ENCODE peak calls at places on chromosomes 12 and 14, in ten cellular contexts. One of them, this sample, is unnamed.

GRCh38 chr12:47783821-47784819 is 11.1 kb downstream of the SLC48A1 start:
- DNase-seq in SK-N-SH: no peak
- DNase-seq in K562: no peak
- DNase-seq in breast epithelium: no peak
- DNase-seq in endothelial cell of umbilical vein: no peak
- DNase-seq in spleen: peak; percentile 67
- DNase-seq in GM23338: no peak
- DNase-seq in SK-N-MC: no peak
- DNase-seq in stomach: no peak
- DNase-seq in transverse colon: no peak
- DNase-seq in this sample: peak; percentile 76

GRCh38 chr12:31645944-31646343 is 13.5 kb upstream of the ETFBKMT start:
- DNase-seq in SK-N-SH: no peak
- DNase-seq in K562: no peak
- DNase-seq in breast epithelium: no peak
- DNase-seq in endothelial cell of umbilical vein: no peak
- DNase-seq in spleen: no peak
- DNase-seq in GM23338: no peak
- DNase-seq in SK-N-MC: no peak
- DNase-seq in stomach: no peak
- DNase-seq in transverse colon: no peak
- DNase-seq in this sample: no peak

GRCh38 chr12:86228656-86229055 is 27.5 kb downstream of the MGAT4C start:
- DNase-seq in SK-N-SH: no peak
- DNase-seq in K562: no peak
- DNase-seq in breast epithelium: no peak
- DNase-seq in endothelial cell of umbilical vein: peak; percentile 17
- DNase-seq in spleen: no peak
- DNase-seq in GM23338: no peak
- DNase-seq in SK-N-MC: no peak
- DNase-seq in stomach: no peak
- DNase-seq in transverse colon: no peak
- DNase-seq in this sample: no peak

GRCh38 chr12:89951050-89951693 is 242.5 kb upstream of the ATP2B1 start:
- DNase-seq in SK-N-SH: no peak
- DNase-seq in K562: no peak
- DNase-seq in breast epithelium: no peak
- DNase-seq in endothelial cell of umbilical vein: no peak
- DNase-seq in spleen: no peak
- DNase-seq in GM23338: no peak
- DNase-seq in SK-N-MC: no peak
- DNase-seq in stomach: no peak
- DNase-seq in transverse colon: peak; percentile 61
- DNase-seq in this sample: no peak

GRCh38 chr12:103036581-103037214 is 79.2 kb downstream of the ASCL1 start:
- DNase-seq in SK-N-SH: no peak
- DNase-seq in K562: no peak
- DNase-seq in breast epithelium: no peak
- DNase-seq in endothelial cell of umbilical vein: no peak
- DNase-seq in spleen: no peak
- DNase-seq in GM23338: no peak
- DNase-seq in SK-N-MC: no peak
- DNase-seq in stomach: no peak
- DNase-seq in transverse colon: no peak
- DNase-seq in this sample: no peak

GRCh38 chr12:6235499-6235898 is 35.3 kb downstream of the CD9 start:
- DNase-seq in SK-N-SH: no peak
- DNase-seq in K562: no peak
- DNase-seq in breast epithelium: peak; percentile 93
- DNase-seq in endothelial cell of umbilical vein: peak; percentile 42
- DNase-seq in spleen: peak; percentile 79
- DNase-seq in GM23338: no peak
- DNase-seq in SK-N-MC: no peak
- DNase-seq in stomach: peak; percentile 50
- DNase-seq in transverse colon: peak; percentile 88
- DNase-seq in this sample: no peak

GRCh38 chr14:35406811-35407630 is 2.5 kb upstream of the NFKBIA start:
- DNase-seq in SK-N-SH: peak; percentile 54
- DNase-seq in K562: peak; percentile 52
- DNase-seq in breast epithelium: no peak
- DNase-seq in endothelial cell of umbilical vein: peak; percentile 64
- DNase-seq in spleen: no peak
- DNase-seq in GM23338: peak; percentile 84
- DNase-seq in SK-N-MC: no peak
- DNase-seq in stomach: no peak
- DNase-seq in transverse colon: no peak
- DNase-seq in this sample: no peak

GRCh38 chr14:70052990-70053389 is 135.8 kb downstream of the SLC8A3 start:
- DNase-seq in SK-N-SH: no peak
- DNase-seq in K562: no peak
- DNase-seq in breast epithelium: no peak
- DNase-seq in endothelial cell of umbilical vein: peak; percentile 22
- DNase-seq in spleen: no peak
- DNase-seq in GM23338: peak; percentile 76
- DNase-seq in SK-N-MC: no peak
- DNase-seq in stomach: no peak
- DNase-seq in transverse colon: no peak
- DNase-seq in this sample: no peak

GRCh38 chr12:52063986-52064649 is 5.7 kb upstream of the ATG101 start:
- DNase-seq in SK-N-SH: no peak
- DNase-seq in K562: peak; percentile 56
- DNase-seq in breast epithelium: no peak
- DNase-seq in endothelial cell of umbilical vein: peak; percentile 73
- DNase-seq in spleen: no peak
- DNase-seq in GM23338: no peak
- DNase-seq in SK-N-MC: no peak
- DNase-seq in stomach: no peak
- DNase-seq in transverse colon: peak; percentile 39
- DNase-seq in this sample: no peak

GRCh38 chr12:22437031-22437806 is 102.7 kb upstream of the ST8SIA1 start:
- DNase-seq in SK-N-SH: no peak
- DNase-seq in K562: no peak
- DNase-seq in breast epithelium: no peak
- DNase-seq in endothelial cell of umbilical vein: no peak
- DNase-seq in spleen: peak; percentile 60
- DNase-seq in GM23338: peak; percentile 29
- DNase-seq in SK-N-MC: no peak
- DNase-seq in stomach: no peak
- DNase-seq in transverse colon: no peak
- DNase-seq in this sample: no peak

GRCh38 chr12:59657266-59657665 is 61.4 kb downstream of the SLC16A7 start:
- DNase-seq in SK-N-SH: no peak
- DNase-seq in K562: no peak
- DNase-seq in breast epithelium: no peak
- DNase-seq in endothelial cell of umbilical vein: no peak
- DNase-seq in spleen: no peak
- DNase-seq in GM23338: no peak
- DNase-seq in SK-N-MC: no peak
- DNase-seq in stomach: no peak
- DNase-seq in transverse colon: no peak
- DNase-seq in this sample: no peak

GRCh38 chr12:120799417-120800045 is 73.9 kb downstream of the ACADS start:
- DNase-seq in SK-N-SH: no peak
- DNase-seq in K562: no peak
- DNase-seq in breast epithelium: no peak
- DNase-seq in endothelial cell of umbilical vein: no peak
- DNase-seq in spleen: no peak
- DNase-seq in GM23338: peak; percentile 41
- DNase-seq in SK-N-MC: no peak
- DNase-seq in stomach: no peak
- DNase-seq in transverse colon: no peak
- DNase-seq in this sample: no peak

GRCh38 chr14:92105845-92106094 is 612 bp downstream of the ATXN3 start:
- DNase-seq in SK-N-SH: no peak
- DNase-seq in K562: no peak
- DNase-seq in breast epithelium: no peak
- DNase-seq in endothelial cell of umbilical vein: no peak
- DNase-seq in spleen: peak; percentile 83
- DNase-seq in GM23338: no peak
- DNase-seq in SK-N-MC: no peak
- DNase-seq in stomach: peak; percentile 38
- DNase-seq in transverse colon: peak; percentile 44
- DNase-seq in this sample: peak; percentile 83

GRCh38 chr14:94540031-94540794 is 21.0 kb upstream of the SERPINA4 start:
- DNase-seq in SK-N-SH: no peak
- DNase-seq in K562: no peak
- DNase-seq in breast epithelium: no peak
- DNase-seq in endothelial cell of umbilical vein: peak; percentile 43
- DNase-seq in spleen: no peak
- DNase-seq in GM23338: no peak
- DNase-seq in SK-N-MC: no peak
- DNase-seq in stomach: no peak
- DNase-seq in transverse colon: no peak
- DNase-seq in this sample: no peak

GRCh38 chr12:94404854-94405253 is 54.8 kb downstream of the CEP83 start:
- DNase-seq in SK-N-SH: no peak
- DNase-seq in K562: no peak
- DNase-seq in breast epithelium: no peak
- DNase-seq in endothelial cell of umbilical vein: no peak
- DNase-seq in spleen: no peak
- DNase-seq in GM23338: no peak
- DNase-seq in SK-N-MC: no peak
- DNase-seq in stomach: no peak
- DNase-seq in transverse colon: no peak
- DNase-seq in this sample: no peak

GRCh38 chr12:40325349-40325960 is 100.7 kb downstream of the LRRK2 start:
- DNase-seq in SK-N-SH: peak; percentile 46
- DNase-seq in K562: peak; percentile 24
- DNase-seq in breast epithelium: no peak
- DNase-seq in endothelial cell of umbilical vein: peak; percentile 27
- DNase-seq in spleen: no peak
- DNase-seq in GM23338: peak; percentile 76
- DNase-seq in SK-N-MC: no peak
- DNase-seq in stomach: no peak
- DNase-seq in transverse colon: no peak
- DNase-seq in this sample: no peak

GRCh38 chr12:64318605-64319004 is 72.0 kb downstream of the C12orf56 start:
- DNase-seq in SK-N-SH: no peak
- DNase-seq in K562: no peak
- DNase-seq in breast epithelium: no peak
- DNase-seq in endothelial cell of umbilical vein: peak; percentile 11
- DNase-seq in spleen: no peak
- DNase-seq in GM23338: peak; percentile 84
- DNase-seq in SK-N-MC: peak; percentile 40
- DNase-seq in stomach: no peak
- DNase-seq in transverse colon: no peak
- DNase-seq in this sample: no peak

GRCh38 chr12:132285991-132286681 is 43.3 kb downstream of the GALNT9 start:
- DNase-seq in SK-N-SH: peak; percentile 62
- DNase-seq in K562: no peak
- DNase-seq in breast epithelium: peak; percentile 67
- DNase-seq in endothelial cell of umbilical vein: peak; percentile 68
- DNase-seq in spleen: no peak
- DNase-seq in GM23338: peak; percentile 48
- DNase-seq in SK-N-MC: no peak
- DNase-seq in stomach: peak; percentile 48
- DNase-seq in transverse colon: peak; percentile 49
- DNase-seq in this sample: no peak
- TF ChIP-seq POLR2AphosphoS5 in SK-N-SH: no peak
- TF ChIP-seq POLR2AphosphoS5 in K562: no peak
- TF ChIP-seq POLR2AphosphoS5 in breast epithelium: no peak
- TF ChIP-seq POLR2AphosphoS5 in endothelial cell of umbilical vein: no peak
- TF ChIP-seq POLR2AphosphoS5 in spleen: peak; percentile 63
- TF ChIP-seq POLR2AphosphoS5 in GM23338: no peak
- TF ChIP-seq POLR2AphosphoS5 in SK-N-MC: no peak
- TF ChIP-seq POLR2AphosphoS5 in stomach: peak; percentile 13
- TF ChIP-seq POLR2AphosphoS5 in transverse colon: no peak
- TF ChIP-seq POLR2AphosphoS5 in this sample: no peak

GRCh38 chr12:111412830-111413441 is 7.2 kb downstream of the SH2B3 start:
- DNase-seq in SK-N-SH: no peak
- DNase-seq in K562: no peak
- DNase-seq in breast epithelium: no peak
- DNase-seq in endothelial cell of umbilical vein: peak; percentile 32
- DNase-seq in spleen: no peak
- DNase-seq in GM23338: no peak
- DNase-seq in SK-N-MC: no peak
- DNase-seq in stomach: no peak
- DNase-seq in transverse colon: no peak
- DNase-seq in this sample: no peak
- TF ChIP-seq POLR2AphosphoS5 in SK-N-SH: no peak
- TF ChIP-seq POLR2AphosphoS5 in K562: no peak
- TF ChIP-seq POLR2AphosphoS5 in breast epithelium: no peak
- TF ChIP-seq POLR2AphosphoS5 in endothelial cell of umbilical vein: no peak
- TF ChIP-seq POLR2AphosphoS5 in spleen: no peak
- TF ChIP-seq POLR2AphosphoS5 in GM23338: no peak
- TF ChIP-seq POLR2AphosphoS5 in SK-N-MC: no peak
- TF ChIP-seq POLR2AphosphoS5 in stomach: no peak
- TF ChIP-seq POLR2AphosphoS5 in transverse colon: no peak
- TF ChIP-seq POLR2AphosphoS5 in this sample: no peak

GRCh38 chr14:90739318-90740077 is 76.7 kb downstream of the TTC7B start:
- DNase-seq in SK-N-SH: peak; percentile 73
- DNase-seq in K562: no peak
- DNase-seq in breast epithelium: no peak
- DNase-seq in endothelial cell of umbilical vein: no peak
- DNase-seq in spleen: no peak
- DNase-seq in GM23338: no peak
- DNase-seq in SK-N-MC: no peak
- DNase-seq in stomach: no peak
- DNase-seq in transverse colon: no peak
- DNase-seq in this sample: no peak
- TF ChIP-seq POLR2AphosphoS5 in SK-N-SH: no peak
- TF ChIP-seq POLR2AphosphoS5 in K562: no peak
- TF ChIP-seq POLR2AphosphoS5 in breast epithelium: no peak
- TF ChIP-seq POLR2AphosphoS5 in endothelial cell of umbilical vein: no peak
- TF ChIP-seq POLR2AphosphoS5 in spleen: no peak
- TF ChIP-seq POLR2AphosphoS5 in GM23338: no peak
- TF ChIP-seq POLR2AphosphoS5 in SK-N-MC: no peak
- TF ChIP-seq POLR2AphosphoS5 in stomach: no peak
- TF ChIP-seq POLR2AphosphoS5 in transverse colon: no peak
- TF ChIP-seq POLR2AphosphoS5 in this sample: no peak

DNA sequence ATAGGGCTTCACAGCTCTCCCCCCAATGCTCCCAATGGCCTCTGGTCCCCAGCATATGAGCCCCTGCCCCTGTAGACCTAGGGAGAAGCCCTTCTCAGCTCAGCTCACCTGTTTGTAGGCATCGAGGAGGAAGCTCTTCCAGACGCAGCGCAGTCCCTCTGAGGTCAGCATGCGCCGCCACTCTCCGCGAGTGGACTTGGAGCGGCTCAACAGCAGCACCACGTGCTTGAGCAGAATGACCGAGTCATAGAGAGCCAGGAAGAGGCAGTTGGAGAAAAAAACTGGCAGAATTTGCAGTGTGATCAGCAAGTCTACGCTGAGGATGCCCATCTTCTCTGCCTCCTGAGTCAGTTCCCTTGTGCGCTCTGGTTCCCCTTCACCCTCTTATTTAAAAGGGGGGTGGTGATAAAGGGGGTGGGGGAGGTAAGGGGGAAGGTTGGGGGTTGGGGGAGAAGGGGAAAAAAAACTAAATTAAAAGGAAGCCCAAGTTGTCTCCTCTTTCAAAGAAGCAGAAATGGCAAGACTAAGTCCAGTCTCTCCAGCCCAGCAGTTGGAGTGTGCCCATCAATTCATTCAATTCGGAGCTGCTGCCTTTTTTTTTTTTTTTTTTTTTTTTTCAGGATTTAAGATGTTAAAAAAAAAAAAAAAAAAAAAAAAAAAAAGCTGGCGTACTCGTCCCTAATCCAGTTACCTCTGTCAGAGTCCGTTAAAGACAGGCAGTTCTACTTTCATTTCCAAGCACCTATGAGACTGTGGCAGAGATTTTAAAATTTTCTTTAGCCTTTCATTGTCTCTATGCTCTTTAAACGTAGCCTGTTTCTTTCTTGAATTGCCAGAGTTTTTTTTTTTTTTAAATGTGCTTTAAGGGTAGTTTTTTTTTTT is at the start of gene DIO2:
- DNase-seq in SK-N-SH: no peak
- DNase-seq in K562: no peak
- DNase-seq in breast epithelium: no peak
- DNase-seq in endothelial cell of umbilical vein: peak; percentile 3
- DNase-seq in spleen: no peak
- DNase-seq in GM23338: peak; percentile 21
- DNase-seq in SK-N-MC: no peak
- DNase-seq in stomach: no peak
- DNase-seq in transverse colon: no peak
- DNase-seq in this sample: no peak
- TF ChIP-seq POLR2AphosphoS5 in SK-N-SH: no peak
- TF ChIP-seq POLR2AphosphoS5 in K562: no peak
- TF ChIP-seq POLR2AphosphoS5 in breast epithelium: no peak
- TF ChIP-seq POLR2AphosphoS5 in endothelial cell of umbilical vein: no peak
- TF ChIP-seq POLR2AphosphoS5 in spleen: no peak
- TF ChIP-seq POLR2AphosphoS5 in GM23338: no peak
- TF ChIP-seq POLR2AphosphoS5 in SK-N-MC: no peak
- TF ChIP-seq POLR2AphosphoS5 in stomach: peak; percentile 34
- TF ChIP-seq POLR2AphosphoS5 in transverse colon: no peak
- TF ChIP-seq POLR2AphosphoS5 in this sample: no peak

This sample was measured in suprapubic skin.